ENCODE peak calls at places on chromosomes 7 and 10, in four cellular contexts. D is CD8-positive, alpha-beta T cell; N is RWPE2; A is left ventricle myocardium inferior. E is an unnamed sample.

GRCh38 chr10:89019589-89020327 is 29.2 kb downstream of the FAS start:
- DNase-seq in D (no peak), N (no peak), A (no peak), E (peak)

GRCh38 chr10:89563861-89564478 is 28.6 kb upstream of the SLC16A12 start:
- DNase-seq in D (no peak), N (no peak), A (no peak), E (no peak)

GRCh38 chr7:1909476-1909875 is 239.4 kb downstream of the ELFN1 start:
- DNase-seq in D (no peak), N (no peak), A (no peak), E (no peak)

GRCh38 chr10:132058793-132059759 is 6.7 kb upstream of the JAKMIP3 start:
- DNase-seq in D (no peak), N (no peak), A (no peak), E (no peak)

GRCh38 chr7:47291461-47292051 is 290.4 kb downstream of the TNS3 start:
- DNase-seq in D (no peak), N (no peak), A (no peak), E (peak)

GRCh38 chr7:138902156-138902555 is 79.0 kb downstream of the KIAA1549 start:
- DNase-seq in D (no peak), N (no peak), A (no peak), E (no peak)

GRCh38 chr7:116571037-116571436 is 46.2 kb downstream of the CAV1 start:
- DNase-seq in D (no peak), N (no peak), A (no peak), E (no peak)

GRCh38 chr10:124003070-124003419 is 90.4 kb downstream of the CHST15 start:
- DNase-seq in D (no peak), N (no peak), A (no peak), E (no peak)

GRCh38 chr10:100784126-100784525 is 38.7 kb downstream of the PAX2 start:
- DNase-seq in D (no peak), N (no peak), A (no peak), E (no peak)

GRCh38 chr7:30984359-30985107 is 20.8 kb downstream of the GHRHR start:
- DNase-seq in D (no peak), N (no peak), A (no peak), E (peak)

GRCh38 chr7:87818336-87818735 is 57.8 kb downstream of the SLC25A40 start:
- DNase-seq in D (no peak), N (no peak), A (no peak), E (no peak)

GRCh38 chr7:92836489-92837213 is at the start of gene CDK6:
- DNase-seq in D (peak), N (peak), A (peak), E (peak)

GRCh38 chr7:142053988-142054387 is 57.5 kb upstream of the MGAM2 start:
- DNase-seq in D (no peak), N (no peak), A (no peak), E (no peak)

GRCh38 chr10:70603439-70603778 is 868 bp upstream of the PRF1 start:
- DNase-seq in D (peak), N (no peak), A (no peak), E (no peak)

GRCh38 chr10:21092683-21093524 is 195.8 kb upstream of the NEBL start:
- DNase-seq in D (no peak), N (no peak), A (no peak), E (peak)

GRCh38 chr10:101749511-101750016 is 26.4 kb downstream of the FGF8 start:
- DNase-seq in D (no peak), N (no peak), A (no peak), E (peak)

GRCh38 chr10:48463318-48464003 is 141.4 kb downstream of the ARHGAP22 start:
- DNase-seq in D (no peak), N (peak), A (no peak), E (no peak)

GRCh38 chr10:96998329-96998888 is 166.3 kb downstream of the LCOR start:
- DNase-seq in D (no peak), N (no peak), A (no peak), E (no peak)

GRCh38 chr7:139592801-139593461 is 69.4 kb downstream of the CLEC2L start:
- DNase-seq in D (no peak), N (no peak), A (no peak), E (no peak)

E was measured in adrenal gland.